ENCODE peak calls at places on chromosomes 11 and 22, in seven cellular contexts. Y, M, R, P, J, O and Z are unnamed samples.

GRCh38 chr22:20206709-20207215 is 55.9 kb upstream of the CCDC188 start:
- DNase-seq in M (no peak), J (no peak), O (no peak), P (no peak), R (no peak), Y (peak; percentile 22), Z (no peak)

GRCh38 chr11:46160100-46160499 is 38.8 kb upstream of the PHF21A start:
- DNase-seq in R (peak; percentile 47), M (no peak), O (no peak), Y (no peak), J (no peak), P (no peak), Z (no peak)

GRCh38 chr11:130599073-130599654 is 150.7 kb downstream of the ADAMTS15 start:
- DNase-seq in J (no peak), M (no peak), P (peak; percentile 69), O (peak; percentile 69), Y (peak; percentile 50), R (no peak), Z (no peak)

GRCh38 chr22:45192701-45193187 is 29.0 kb downstream of the NUP50 start:
- DNase-seq in O (peak; percentile 79), Y (no peak), P (no peak), R (peak; percentile 51), M (no peak), J (no peak), Z (no peak)

GRCh38 chr22:17733484-17733883 is 40.8 kb downstream of the BID start:
- DNase-seq in O (no peak), J (no peak), P (no peak), R (no peak), M (no peak), Y (peak; percentile 64), Z (no peak)

GRCh38 chr22:44893731-44894080 is 116.1 kb downstream of the PHF21B start:
- DNase-seq in Y (no peak), M (peak; percentile 39), O (no peak), P (no peak), R (peak; percentile 36), J (no peak), Z (no peak)

GRCh38 chr11:77515483-77515882 is 41.6 kb upstream of the PAK1 start:
- DNase-seq in J (no peak), Y (no peak), P (no peak), O (no peak), M (no peak), R (no peak), Z (no peak)

GRCh38 chr11:38990841-38991240 is 2392.8 kb upstream of the RAG2 start:
- DNase-seq in J (no peak), P (no peak), R (no peak), M (no peak), Y (no peak), O (no peak), Z (no peak)

GRCh38 chr11:124633355-124633754 is 10.7 kb downstream of the TBRG1 start:
- DNase-seq in M (no peak), J (no peak), R (no peak), Y (peak; percentile 17), P (no peak), O (no peak), Z (no peak)

GRCh38 chr11:92789761-92790160 is 179.7 kb upstream of the MTNR1B start:
- DNase-seq in R (no peak), J (no peak), M (no peak), P (no peak), O (no peak), Y (no peak), Z (no peak)

GRCh38 chr11:19800714-19801519 is 88.3 kb downstream of the NAV2 start:
- DNase-seq in P (no peak), J (no peak), O (no peak), M (no peak), Y (no peak), R (no peak), Z (no peak)

GRCh38 chr11:122162095-122162494 is 46.1 kb upstream of the BLID start:
- DNase-seq in M (no peak), Y (no peak), J (no peak), P (no peak), O (no peak), R (no peak), Z (no peak)

DNA sequence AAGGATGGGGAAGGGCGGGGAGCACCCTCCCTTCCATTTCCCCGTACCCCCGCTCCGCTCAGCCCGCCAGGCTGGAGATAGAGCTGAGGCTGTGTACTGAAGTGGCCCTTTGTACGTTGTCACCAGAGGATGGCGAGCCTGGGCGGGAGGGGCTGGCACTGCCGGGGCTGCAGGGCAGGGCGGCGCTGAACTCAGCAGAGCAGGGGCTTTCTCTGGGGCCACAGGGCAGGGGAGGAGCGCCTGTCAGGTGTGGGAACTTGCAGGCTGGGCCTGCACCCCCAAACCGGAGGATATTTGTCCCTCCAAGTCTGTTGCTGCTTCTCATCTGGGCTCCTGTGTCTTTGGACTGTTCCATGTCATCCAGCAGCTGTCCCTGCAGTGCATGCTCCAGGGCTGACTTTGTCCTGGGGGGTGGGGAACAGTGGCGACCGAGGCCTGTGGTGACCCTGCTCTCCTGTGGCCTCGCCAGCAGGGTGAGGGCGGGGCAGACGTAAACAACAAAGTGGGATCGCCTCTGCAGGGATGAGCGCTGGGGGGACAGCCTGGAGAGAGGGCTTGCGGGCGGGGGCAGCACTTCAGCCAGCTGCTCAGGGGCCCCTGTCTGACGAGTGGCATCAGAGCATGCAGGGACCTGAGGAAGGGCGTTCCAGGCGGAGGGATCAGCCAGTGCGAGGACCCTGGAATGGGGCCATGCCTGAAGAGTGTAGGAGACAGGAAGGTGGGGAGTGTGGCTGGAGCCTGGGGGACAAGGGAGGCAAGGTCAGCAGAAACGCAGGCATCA is 13.1 kb downstream of the MGAT3 start:
- DNase-seq in M (no peak), O (no peak), R (no peak), P (no peak), Y (no peak), J (no peak), Z (no peak)
- H3K4me1 ChIP-seq in M (no peaks in the 10 kb centered on the region), O (no peaks in the 10 kb centered on the region), R (peaks cover 100% of the 10 kb centered on the region), P (peaks cover 10% of the 10 kb centered on the region), Y (peaks cover 33% of the 10 kb centered on the region), J (peaks cover 95% of the 10 kb centered on the region), Z (peaks cover 38% of the 10 kb centered on the region)

GRCh38 chr11:118146554-118146953 is 6.1 kb downstream of the SCN4B start:
- DNase-seq in R (no peak), J (no peak), O (no peak), M (no peak), Y (no peak), P (no peak), Z (no peak)

GRCh38 chr11:118143661-118144185 is 8.9 kb downstream of the SCN4B start:
- DNase-seq in M (no peak), J (no peak), R (no peak), O (no peak), Y (no peak), P (no peak), Z (no peak)

GRCh38 chr11:118145285-118146227 is 7.1 kb downstream of the SCN4B start:
- DNase-seq in O (peak; percentile 91), P (peak; percentile 95), M (peak; percentile 81), R (peak; percentile 94), J (peak; percentile 83), Y (peak; percentile 41), Z (no peak)

GRCh38 chr11:118144301-118144701 is 8.3 kb downstream of the SCN4B start:
- DNase-seq in O (no peak), J (peak; percentile 72), M (no peak), P (no peak), Y (no peak), R (no peak), Z (no peak)

GRCh38 chr11:118144869-118145268 is 7.8 kb downstream of the SCN4B start:
- DNase-seq in P (no peak), Y (no peak), O (no peak), J (no peak), R (no peak), M (no peak), Z (no peak)
- H3K4me3 ChIP-seq in P (no peak overlapping the region), Y (no peak overlapping the region), O (no peak overlapping the region), J (peak overlapping the region; percentile 61), R (no peak overlapping the region), M (no peak overlapping the region), Z (peak overlapping the region; percentile 59)

DNA sequence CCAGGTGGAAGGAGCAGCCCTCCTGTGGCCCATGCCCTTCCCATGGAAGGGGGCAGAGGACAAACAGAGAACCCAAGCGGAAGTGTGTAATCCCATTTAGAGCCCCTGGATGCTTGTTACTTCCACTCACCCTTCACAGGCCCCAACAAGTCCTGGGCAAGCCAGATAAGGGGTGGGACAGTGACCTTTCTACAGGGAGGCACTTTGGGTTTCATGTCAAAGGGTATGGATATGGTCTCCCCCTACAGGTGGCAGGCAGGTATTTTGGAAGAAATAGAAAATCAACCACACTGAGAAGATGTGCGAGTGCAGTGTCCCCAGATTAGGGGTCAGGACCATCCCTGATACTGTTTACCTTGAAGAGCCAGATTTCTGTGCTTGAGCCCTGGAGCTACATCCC is 11.4 kb downstream of the MPEG1 start:
- DNase-seq in R (no peak), Y (no peak), M (no peak), P (no peak), O (no peak), J (no peak), Z (no peak)
- TF ChIP-seq CTCF in R (no peak), Y (no peak), M (no peak), P (no peak), O (no peak), J (no peak), Z (no peak)

GRCh38 chr22:22856885-22857606 is 30.6 kb upstream of the IGLL5 start:
- DNase-seq in M (no peak), P (no peak), Y (no peak), J (no peak), O (no peak), R (no peak), Z (no peak)

GRCh38 chr22:22857607-22858558 is 29.7 kb upstream of the IGLL5 start:
- DNase-seq in O (no peak), M (no peak), R (no peak), J (no peak), P (no peak), Y (no peak), Z (no peak)

GRCh38 chr22:22855617-22856308 is 31.9 kb upstream of the IGLL5 start:
- DNase-seq in Y (no peak), R (no peak), M (no peak), P (no peak), J (no peak), O (no peak), Z (no peak)

GRCh38 chr22:22856364-22856763 is 31.3 kb upstream of the IGLL5 start:
- DNase-seq in M (no peak), Y (no peak), P (no peak), O (no peak), J (no peak), R (no peak), Z (no peak)

GRCh38 chr22:22858559-22858937 is 29.1 kb upstream of the IGLL5 start:
- DNase-seq in R (no peak), O (no peak), P (no peak), M (no peak), Y (no peak), J (no peak), Z (no peak)
- H3K4me1 ChIP-seq in R (peaks cover 17% of the 10 kb centered on the region), O (no peaks in the 10 kb centered on the region), P (no peaks in the 10 kb centered on the region), M (no peaks in the 10 kb centered on the region), Y (no peaks in the 10 kb centered on the region), J (no peaks in the 10 kb centered on the region), Z (no peaks in the 10 kb centered on the region)